ENCODE peak calls at places on chromosomes 12 and 14, in four cellular contexts. Q is naive thymus-derived CD8-positive, alpha-beta T cell; L is body of pancreas; R is heart right ventricle. H is an unnamed sample.

GRCh38 chr12:130405332-130405731 is 67.6 kb downstream of the PIWIL1 start:
- ATAC-seq in L (no peak), R (no peak), Q (no peak), H (no peak)

GRCh38 chr14:87935895-87936294 is 57.1 kb downstream of the GALC start:
- ATAC-seq in R (no peak), Q (no peak), L (no peak), H (no peak)

GRCh38 chr14:52080817-52081755 is 12.2 kb upstream of the NID2 start:
- ATAC-seq in Q (no peak), L (peak), R (peak), H (no peak)

GRCh38 chr12:95805864-95806669 is 15.5 kb upstream of the NTN4 start:
- ATAC-seq in R (peak), L (peak), Q (no peak), H (peak)

GRCh38 chr14:69043598-69044267 is 64.6 kb upstream of the ACTN1 start:
- ATAC-seq in L (no peak), Q (no peak), R (peak), H (no peak)

GRCh38 chr14:22391908-22392307 is 197.1 kb downstream of the DAD1 start:
- ATAC-seq in Q (no peak), L (peak), R (peak), H (no peak)

GRCh38 chr14:75628816-75629215 is 31.9 kb downstream of the ERG28 start:
- ATAC-seq in R (no peak), Q (no peak), L (no peak), H (no peak)

GRCh38 chr12:123126294-123127144 is 24.4 kb downstream of the PITPNM2 start:
- ATAC-seq in R (peak), L (peak), Q (no peak), H (no peak)

GRCh38 chr14:36633580-36633979 is 28.1 kb upstream of the PAX9 start:
- ATAC-seq in L (no peak), R (no peak), Q (no peak), H (no peak)

GRCh38 chr12:56695327-56696101 is 7.4 kb upstream of the PTGES3 start:
- ATAC-seq in R (no peak), Q (no peak), L (no peak), H (no peak)

GRCh38 chr12:116812238-116812637 is 69.0 kb downstream of the HRK start:
- ATAC-seq in R (no peak), Q (no peak), L (no peak), H (no peak)

GRCh38 chr12:82648510-82648909 is 38.2 kb upstream of the TMTC2 start:
- ATAC-seq in Q (no peak), L (no peak), R (no peak), H (no peak)

H was measured in activated T-helper 17 cell treated with anti-CD3 and anti-CD28 coated beads, Interleukin-2, amount 50 U/mL, for 72 hours.